ENCODE peak calls at places on chromosomes 16 and 17, in six cellular contexts. V, Q, H, Z, A and F are unnamed samples.

GRCh38 chr17:31052187-31052889 is 42.4 kb upstream of the NF1 start:
- DNase-seq in Z (no peak), Q (peak; percentile 98), H (no peak), A (peak; percentile 93), V (no peak), F (peak; percentile 96)

GRCh38 chr17:66667491-66668030 is 167.4 kb upstream of the CACNG5 start:
- DNase-seq in A (no peak), V (no peak), Q (no peak), H (no peak), Z (peak; percentile 55), F (no peak)

GRCh38 chr16:12195296-12195695 is 218.8 kb downstream of the SNX29 start:
- DNase-seq in V (no peak), Z (no peak), H (no peak), A (no peak), Q (no peak), F (no peak)

GRCh38 chr17:77455111-77455877 is 314.5 kb downstream of the SEC14L1 start:
- DNase-seq in V (no peak), H (no peak), Z (no peak), Q (no peak), A (peak; percentile 91), F (peak; percentile 93)

GRCh38 chr16:67967183-67967955 is 1.1 kb downstream of the SLC12A4 start:
- DNase-seq in A (no peak), H (no peak), V (no peak), Z (no peak), Q (no peak), F (no peak)

GRCh38 chr17:61324540-61324868 is 75.1 kb upstream of the TBX2 start:
- DNase-seq in A (peak; percentile 47), V (no peak), Q (peak; percentile 85), Z (no peak), H (no peak), F (peak; percentile 52)

GRCh38 chr16:52546291-52546941 is 527 bp downstream of the TOX3 start:
- DNase-seq in Z (no peak), H (no peak), V (no peak), A (no peak), Q (no peak), F (no peak)

GRCh38 chr17:1783834-1784611 is 22.2 kb downstream of the SERPINF1 start:
- DNase-seq in Q (peak; percentile 84), A (peak; percentile 98), H (no peak), Z (no peak), V (no peak), F (peak; percentile 93)

GRCh38 chr17:32317353-32317752 is 24.6 kb downstream of the C17orf75 start:
- DNase-seq in V (no peak), Q (no peak), H (no peak), Z (no peak), A (no peak), F (no peak)

GRCh38 chr17:8408371-8408770 is 10.7 kb upstream of the RNF222 start:
- DNase-seq in V (no peak), Q (no peak), Z (no peak), H (no peak), A (no peak), F (no peak)

GRCh38 chr17:13940858-13941665 is 128.2 kb upstream of the COX10 start:
- DNase-seq in A (peak; percentile 22), H (no peak), V (no peak), Q (peak; percentile 38), Z (no peak), F (peak; percentile 57)

GRCh38 chr16:74201561-74201960 is 95.1 kb upstream of the PSMD7 start:
- DNase-seq in V (no peak), Q (no peak), Z (no peak), A (no peak), H (no peak), F (no peak)

GRCh38 chr17:7589204-7589868 is 558 bp downstream of the SOX15 start:
- DNase-seq in V (peak; percentile 62), Z (no peak), A (peak; percentile 88), Q (no peak), H (peak; percentile 20), F (peak; percentile 77)

GRCh38 chr17:79974786-79975497 is 60.7 kb downstream of the TBC1D16 start:
- DNase-seq in H (no peak), V (no peak), A (no peak), Q (no peak), Z (no peak), F (no peak)

GRCh38 chr16:49493836-49494235 is 120.2 kb downstream of the C16orf78 start:
- DNase-seq in A (no peak), H (no peak), Q (no peak), V (no peak), Z (no peak), F (no peak)

GRCh38 chr17:64653985-64654355 is 8.1 kb downstream of the SMURF2 start:
- DNase-seq in H (no peak), Q (no peak), V (no peak), Z (no peak), A (no peak), F (no peak)

GRCh38 chr16:55632259-55632658 is 23.5 kb upstream of the SLC6A2 start:
- DNase-seq in Z (no peak), V (no peak), H (no peak), Q (no peak), A (no peak), F (no peak)

GRCh38 chr17:28982191-28982793 is 23.5 kb downstream of the SEZ6 start:
- DNase-seq in Q (no peak), V (peak; percentile 60), A (peak; percentile 88), Z (peak; percentile 16), H (no peak), F (no peak)

GRCh38 chr16:29710227-29711219 is 31.5 kb downstream of the QPRT start:
- DNase-seq in Z (no peak), Q (no peak), A (peak; percentile 77), H (no peak), V (no peak), F (peak; percentile 86)

GRCh38 chr17:75240394-75241142 is 20.8 kb downstream of the GGA3 start:
- DNase-seq in Q (peak; percentile 31), H (peak; percentile 18), A (peak; percentile 37), V (no peak), Z (no peak), F (peak; percentile 29)

GRCh38 chr16:64964126-64964540 is 157.7 kb downstream of the CDH11 start:
- DNase-seq in A (peak; percentile 79), Q (no peak), Z (no peak), V (no peak), H (no peak), F (peak; percentile 80)

GRCh38 chr17:1646199-1646875 is 805 bp upstream of the SCARF1 start:
- DNase-seq in V (no peak), H (no peak), Q (no peak), A (no peak), Z (no peak), F (no peak)

GRCh38 chr16:85611455-85612190 is 1.5 kb upstream of the GSE1 start:
- DNase-seq in Z (peak; percentile 26), A (peak; percentile 69), H (peak; percentile 49), Q (peak; percentile 89), V (no peak), F (peak; percentile 71)

GRCh38 chr16:89000207-89000959 is 23.4 kb upstream of the CBFA2T3 start:
- DNase-seq in Q (no peak), H (no peak), V (no peak), Z (peak; percentile 13), A (no peak), F (no peak)

GRCh38 chr17:12973496-12974318 is 44.1 kb downstream of the ELAC2 start:
- DNase-seq in Q (peak; percentile 63), A (no peak), V (no peak), H (no peak), Z (no peak), F (no peak)

GRCh38 chr17:79907855-79908254 is 68.6 kb upstream of the CBX4 start:
- DNase-seq in Z (no peak), V (no peak), A (no peak), Q (no peak), H (peak; percentile 53), F (no peak)

GRCh38 chr17:75011788-75012319 is 616 bp upstream of the MRPL58 start:
- DNase-seq in A (peak; percentile 80), H (no peak), Z (no peak), Q (peak; percentile 68), V (no peak), F (peak; percentile 83)

GRCh38 chr16:87384162-87384999 is 805 bp upstream of the FBXO31 start:
- DNase-seq in V (no peak), Z (peak; percentile 37), Q (peak; percentile 51), H (no peak), A (no peak), F (no peak)

GRCh38 chr17:15233022-15233805 is 31.9 kb downstream of the PMP22 start:
- DNase-seq in H (no peak), Z (no peak), Q (peak; percentile 60), V (no peak), A (peak; percentile 48), F (peak; percentile 50)

GRCh38 chr17:18905226-18905625 is 46.7 kb upstream of the SLC5A10 start:
- DNase-seq in V (no peak), A (no peak), Z (no peak), H (no peak), Q (no peak), F (no peak)

GRCh38 chr17:53919356-53919755 is 96.6 kb downstream of the KIF2B start:
- DNase-seq in H (no peak), A (no peak), Z (no peak), V (no peak), Q (no peak), F (no peak)

GRCh38 chr16:21656795-21657768 is 4.7 kb upstream of the IGSF6 start:
- DNase-seq in Z (no peak), V (no peak), Q (no peak), H (no peak), A (peak; percentile 74), F (peak; percentile 49)